ENCODE peak calls at places on chromosomes 13 and 19, in six cellular contexts. One of them, this sample, is unnamed.

GRCh38 chr19:32543107-32543900 is 37.7 kb upstream of the PDCD5 start:
- DNase-seq in IMR-90: peak
- DNase-seq in GM12878: no peak
- DNase-seq in A549: peak
- DNase-seq in HCT116: no peak
- DNase-seq in H1: no peak
- DNase-seq in this sample: no peak

GRCh38 chr19:9836021-9836420 is 903 bp downstream of the PIN1 start:
- DNase-seq in IMR-90: peak
- DNase-seq in GM12878: no peak
- DNase-seq in A549: no peak
- DNase-seq in HCT116: no peak
- DNase-seq in H1: no peak
- DNase-seq in this sample: no peak

GRCh38 chr19:57815247-57816075 is 748 bp upstream of the ZNF552 start:
- DNase-seq in IMR-90: no peak
- DNase-seq in GM12878: no peak
- DNase-seq in A549: no peak
- DNase-seq in HCT116: no peak
- DNase-seq in H1: no peak
- DNase-seq in this sample: no peak

GRCh38 chr13:29865934-29866333 is 15.5 kb upstream of the UBL3 start:
- DNase-seq in IMR-90: no peak
- DNase-seq in GM12878: no peak
- DNase-seq in A549: no peak
- DNase-seq in HCT116: no peak
- DNase-seq in H1: no peak
- DNase-seq in this sample: no peak

GRCh38 chr13:72535076-72535475 is 192.4 kb downstream of the MZT1 start:
- DNase-seq in IMR-90: no peak
- DNase-seq in GM12878: no peak
- DNase-seq in A549: no peak
- DNase-seq in HCT116: no peak
- DNase-seq in H1: no peak
- DNase-seq in this sample: no peak

GRCh38 chr19:1658446-1659433 is 6.3 kb upstream of the TCF3 start:
- DNase-seq in IMR-90: no peak
- DNase-seq in GM12878: no peak
- DNase-seq in A549: no peak
- DNase-seq in HCT116: no peak
- DNase-seq in H1: no peak
- DNase-seq in this sample: no peak

GRCh38 chr13:98570929-98571372 is 6.0 kb downstream of the STK24 start:
- DNase-seq in IMR-90: no peak
- DNase-seq in GM12878: peak
- DNase-seq in A549: no peak
- DNase-seq in HCT116: peak
- DNase-seq in H1: no peak
- DNase-seq in this sample: no peak

GRCh38 chr19:14467816-14468215 is 7.3 kb downstream of the PTGER1 start:
- DNase-seq in IMR-90: no peak
- DNase-seq in GM12878: no peak
- DNase-seq in A549: no peak
- DNase-seq in HCT116: no peak
- DNase-seq in H1: no peak
- DNase-seq in this sample: peak

GRCh38 chr13:29411493-29411892 is 184.0 kb downstream of the SLC7A1 start:
- DNase-seq in IMR-90: no peak
- DNase-seq in GM12878: no peak
- DNase-seq in A549: no peak
- DNase-seq in HCT116: no peak
- DNase-seq in H1: no peak
- DNase-seq in this sample: no peak

GRCh38 chr19:47255947-47256687 is at the start of gene CCDC9:
- DNase-seq in IMR-90: peak
- DNase-seq in GM12878: peak
- DNase-seq in A549: peak
- DNase-seq in HCT116: peak
- DNase-seq in H1: peak
- DNase-seq in this sample: no peak

GRCh38 chr13:105144936-105145335 is 1390.5 kb downstream of the EFNB2 start:
- DNase-seq in IMR-90: no peak
- DNase-seq in GM12878: no peak
- DNase-seq in A549: no peak
- DNase-seq in HCT116: no peak
- DNase-seq in H1: no peak
- DNase-seq in this sample: no peak

GRCh38 chr13:105144020-105144419 is 1391.4 kb downstream of the EFNB2 start:
- DNase-seq in IMR-90: no peak
- DNase-seq in GM12878: no peak
- DNase-seq in A549: peak
- DNase-seq in HCT116: no peak
- DNase-seq in H1: no peak
- DNase-seq in this sample: no peak

GRCh38 chr13:105142556-105142955 is 1392.9 kb downstream of the EFNB2 start:
- DNase-seq in IMR-90: no peak
- DNase-seq in GM12878: no peak
- DNase-seq in A549: no peak
- DNase-seq in HCT116: no peak
- DNase-seq in H1: no peak
- DNase-seq in this sample: no peak

GRCh38 chr13:105147481-105147880 is 1388.0 kb downstream of the EFNB2 start:
- DNase-seq in IMR-90: no peak
- DNase-seq in GM12878: no peak
- DNase-seq in A549: no peak
- DNase-seq in HCT116: no peak
- DNase-seq in H1: no peak
- DNase-seq in this sample: no peak
- TF ChIP-seq RAD21 in IMR-90: no peak
- TF ChIP-seq RAD21 in GM12878: no peak
- TF ChIP-seq RAD21 in A549: no peak
- TF ChIP-seq RAD21 in HCT116: no peak
- TF ChIP-seq RAD21 in H1: no peak
- TF ChIP-seq RAD21 in this sample: no peak

DNA sequence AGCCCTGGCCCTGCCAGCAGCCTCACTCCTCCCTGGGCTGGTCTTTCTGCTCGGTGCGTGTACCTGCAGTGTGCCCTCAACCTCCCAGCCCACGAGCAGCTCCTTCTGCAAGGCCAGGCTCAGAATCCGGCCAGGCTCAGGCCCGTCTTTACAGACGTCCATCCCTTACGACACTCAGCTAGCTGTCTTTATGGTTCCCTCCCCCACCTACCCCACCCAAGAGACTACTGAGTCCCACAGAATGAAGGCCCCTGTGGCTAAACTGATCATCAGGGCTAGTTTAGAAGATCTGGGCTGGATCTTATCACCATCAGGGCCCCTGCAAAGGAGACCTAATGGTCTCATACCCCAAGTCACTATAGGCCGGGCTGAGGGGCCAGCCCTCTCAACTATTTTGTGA is 10.7 kb downstream of the TMEM150B start:
- DNase-seq in IMR-90: no peak
- DNase-seq in GM12878: no peak
- DNase-seq in A549: no peak
- DNase-seq in HCT116: no peak
- DNase-seq in H1: no peak
- DNase-seq in this sample: no peak
- TF ChIP-seq RAD21 in IMR-90: no peak
- TF ChIP-seq RAD21 in GM12878: no peak
- TF ChIP-seq RAD21 in A549: no peak
- TF ChIP-seq RAD21 in HCT116: no peak
- TF ChIP-seq RAD21 in H1: no peak
- TF ChIP-seq RAD21 in this sample: no peak

GRCh38 chr19:38039966-38040365 is 133.0 kb downstream of the SIPA1L3 start:
- DNase-seq in IMR-90: peak
- DNase-seq in GM12878: no peak
- DNase-seq in A549: peak
- DNase-seq in HCT116: no peak
- DNase-seq in H1: no peak
- DNase-seq in this sample: no peak
- TF ChIP-seq RAD21 in IMR-90: no peak
- TF ChIP-seq RAD21 in GM12878: no peak
- TF ChIP-seq RAD21 in A549: no peak
- TF ChIP-seq RAD21 in HCT116: no peak
- TF ChIP-seq RAD21 in H1: no peak
- TF ChIP-seq RAD21 in this sample: no peak

GRCh38 chr19:41224632-41225031 is 5.6 kb downstream of the AXL start:
- DNase-seq in IMR-90: no peak
- DNase-seq in GM12878: no peak
- DNase-seq in A549: no peak
- DNase-seq in HCT116: no peak
- DNase-seq in H1: no peak
- DNase-seq in this sample: no peak

GRCh38 chr19:41221514-41222205 is 2.6 kb downstream of the AXL start:
- DNase-seq in IMR-90: no peak
- DNase-seq in GM12878: no peak
- DNase-seq in A549: no peak
- DNase-seq in HCT116: no peak
- DNase-seq in H1: no peak
- DNase-seq in this sample: no peak

GRCh38 chr19:41225238-41226052 is 6.4 kb downstream of the AXL start:
- DNase-seq in IMR-90: peak
- DNase-seq in GM12878: no peak
- DNase-seq in A549: peak
- DNase-seq in HCT116: peak
- DNase-seq in H1: no peak
- DNase-seq in this sample: no peak

GRCh38 chr19:41222240-41222639 is 3.2 kb downstream of the AXL start:
- DNase-seq in IMR-90: no peak
- DNase-seq in GM12878: no peak
- DNase-seq in A549: no peak
- DNase-seq in HCT116: no peak
- DNase-seq in H1: no peak
- DNase-seq in this sample: no peak

DNA sequence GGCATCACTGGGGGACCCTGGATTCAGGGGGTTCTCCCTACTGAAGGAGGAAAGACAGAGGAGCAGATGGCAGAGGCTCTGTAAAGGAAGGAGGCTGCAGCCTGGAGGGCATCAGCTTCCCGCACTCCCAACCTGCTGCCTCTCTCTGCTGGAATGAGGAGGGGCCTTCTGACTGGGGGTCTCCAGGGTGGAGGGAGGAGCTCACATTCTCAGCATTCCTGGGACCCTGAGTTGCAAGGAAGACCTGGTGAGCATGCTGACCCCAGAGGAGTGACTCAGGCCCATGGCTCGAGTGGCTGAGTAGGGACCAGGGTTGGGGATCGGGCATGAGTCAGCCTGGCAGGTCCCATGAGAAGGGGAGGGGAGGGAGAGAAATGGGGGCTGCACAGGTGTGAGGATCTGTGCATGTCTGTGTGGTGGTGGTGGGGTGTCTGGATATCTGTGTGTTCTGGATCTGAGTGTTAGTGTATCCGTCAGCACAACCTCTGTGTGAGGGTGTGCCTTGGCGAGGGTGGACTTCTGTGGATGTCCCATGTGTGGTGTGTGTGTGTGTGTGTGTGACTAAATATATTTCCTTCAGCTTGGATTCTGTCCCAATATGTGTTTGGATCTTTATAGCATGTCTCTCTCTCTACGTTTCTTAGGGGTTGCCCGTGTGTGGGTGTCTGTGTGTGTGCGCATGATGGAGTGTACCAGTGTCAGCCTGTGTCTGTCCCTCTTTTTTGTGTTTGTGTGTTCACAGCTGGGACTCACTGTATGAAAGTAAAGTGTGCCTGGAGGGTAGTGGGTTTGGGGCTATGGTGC is 4.6 kb downstream of the AXL start:
- DNase-seq in IMR-90: peak
- DNase-seq in GM12878: no peak
- DNase-seq in A549: peak
- DNase-seq in HCT116: peak
- DNase-seq in H1: peak
- DNase-seq in this sample: no peak
- TF ChIP-seq RAD21 in IMR-90: no peak
- TF ChIP-seq RAD21 in GM12878: no peak
- TF ChIP-seq RAD21 in A549: no peak
- TF ChIP-seq RAD21 in HCT116: no peak
- TF ChIP-seq RAD21 in H1: no peak
- TF ChIP-seq RAD21 in this sample: no peak

GRCh38 chr13:35953537-35954206 is 177.5 kb downstream of the DCLK1 start:
- DNase-seq in IMR-90: peak
- DNase-seq in GM12878: no peak
- DNase-seq in A549: peak
- DNase-seq in HCT116: peak
- DNase-seq in H1: peak
- DNase-seq in this sample: peak
- TF ChIP-seq RAD21 in IMR-90: peak
- TF ChIP-seq RAD21 in GM12878: peak
- TF ChIP-seq RAD21 in A549: peak
- TF ChIP-seq RAD21 in HCT116: peak
- TF ChIP-seq RAD21 in H1: peak
- TF ChIP-seq RAD21 in this sample: peak

This sample was measured in K562.